ENCODE peak calls at places on chromosomes 6 and 20, in seven cellular contexts. Z is activated CD8-positive, alpha-beta memory T cell treated with anti-CD3 and anti-CD28 coated beads for 24 hours; K is cardiac fibroblast; S is activated naive CD8-positive, alpha-beta T cell treated with anti-CD3 and anti-CD28 coated beads for 36 hours; Q is bronchial epithelial cell; H is MCF 10A; D is IMR-90. R is an unnamed sample.

GRCh38 chr20:6802227-6802626 is 34.7 kb downstream of the BMP2 start:
- DNase-seq in Z (no peak), K (no peak), S (no peak), Q (peak), H (peak), D (no peak), R (peak)

GRCh38 chr6:108594640-108595039 is 33.9 kb downstream of the FOXO3 start:
- DNase-seq in Z (no peak), K (no peak), S (no peak), Q (peak), H (peak), D (no peak), R (no peak)

GRCh38 chr6:7262037-7262461 is 51.0 kb downstream of the SSR1 start:
- DNase-seq in Z (no peak), K (no peak), S (no peak), Q (no peak), H (no peak), D (no peak), R (peak)

GRCh38 chr20:60121903-60122302 is 163.7 kb downstream of the CDH26 start:
- DNase-seq in Z (no peak), K (no peak), S (no peak), Q (no peak), H (no peak), D (no peak), R (no peak)

GRCh38 chr6:90362273-90362672 is 65.6 kb upstream of the BACH2 start:
- DNase-seq in Z (no peak), K (peak), S (no peak), Q (peak), H (no peak), D (peak), R (peak)

GRCh38 chr6:109059591-109060021 is 35.0 kb downstream of the SESN1 start:
- DNase-seq in Z (no peak), K (peak), S (no peak), Q (peak), H (peak), D (peak), R (peak)

GRCh38 chr6:138592698-138593097 is 93.4 kb upstream of the NHSL1 start:
- DNase-seq in Z (no peak), K (no peak), S (no peak), Q (no peak), H (no peak), D (no peak), R (no peak)

GRCh38 chr20:12414446-12415274 is 497.0 kb downstream of the BTBD3 start:
- DNase-seq in Z (no peak), K (peak), S (no peak), Q (peak), H (peak), D (no peak), R (peak)

GRCh38 chr6:107569456-107569855 is 79.5 kb downstream of the SOBP start:
- DNase-seq in Z (no peak), K (no peak), S (no peak), Q (no peak), H (no peak), D (no peak), R (no peak)

GRCh38 chr6:170225852-170226417 is 64.9 kb downstream of the DLL1 start:
- DNase-seq in Z (no peak), K (no peak), S (no peak), Q (peak), H (peak), D (no peak), R (peak)

R was measured in foreskin keratinocyte.